ENCODE peak calls at places on chromosomes 4 and X, in seven cellular contexts. Y is Calu3; S is tibial nerve; B is gastrocnemius medialis; N is neural progenitor cell; Z is suprapubic skin; J is CD4-positive, alpha-beta T cell. D is an unnamed sample.

GRCh38 chrX:103704863-103705262 is 5.8 kb upstream of the TMEM31 start:
- DNase-seq in N (no peak), Y (no peak), B (no peak), J (no peak), Z (no peak), S (no peak), D (no peak)

GRCh38 chr4:108466936-108467902 is 153.2 kb upstream of the RPL34 start:
- DNase-seq in B (no peak), Y (no peak), Z (no peak), J (no peak), N (no peak), S (no peak), D (no peak)

GRCh38 chr4:86472377-86473019 is 112.6 kb upstream of the MAPK10 start:
- DNase-seq in S (no peak), B (no peak), N (no peak), Y (no peak), Z (no peak), J (no peak), D (no peak)

GRCh38 chr4:26459756-26460530 is 30.3 kb downstream of the CCKAR start:
- DNase-seq in S (no peak), B (no peak), Y (no peak), N (no peak), J (no peak), Z (no peak), D (no peak)

GRCh38 chr4:177356191-177356590 is 46.5 kb downstream of the NEIL3 start:
- DNase-seq in Z (no peak), S (no peak), B (no peak), J (no peak), N (no peak), Y (no peak), D (no peak)

GRCh38 chrX:147920161-147920666 is 8.5 kb downstream of the FMR1 start:
- DNase-seq in J (no peak), N (no peak), Z (no peak), S (no peak), B (no peak), Y (no peak), D (no peak)

GRCh38 chrX:129634541-129634940 is 20.2 kb downstream of the APLN start:
- DNase-seq in B (no peak), S (no peak), J (no peak), N (peak; percentile 68), Z (no peak), Y (no peak), D (no peak)

GRCh38 chr4:61204353-61204752 is 4.2 kb downstream of the ADGRL3 start:
- DNase-seq in Y (no peak), Z (no peak), N (peak; percentile 74), J (no peak), S (no peak), B (no peak), D (no peak)

GRCh38 chr4:145189981-145190380 is 9.6 kb upstream of the OTUD4 start:
- DNase-seq in Y (no peak), Z (no peak), S (no peak), J (no peak), B (no peak), N (no peak), D (no peak)

GRCh38 chrX:34559325-34559724 is 97.8 kb downstream of the TMEM47 start:
- DNase-seq in S (no peak), B (no peak), Z (no peak), J (no peak), Y (no peak), N (no peak), D (no peak)

DNA sequence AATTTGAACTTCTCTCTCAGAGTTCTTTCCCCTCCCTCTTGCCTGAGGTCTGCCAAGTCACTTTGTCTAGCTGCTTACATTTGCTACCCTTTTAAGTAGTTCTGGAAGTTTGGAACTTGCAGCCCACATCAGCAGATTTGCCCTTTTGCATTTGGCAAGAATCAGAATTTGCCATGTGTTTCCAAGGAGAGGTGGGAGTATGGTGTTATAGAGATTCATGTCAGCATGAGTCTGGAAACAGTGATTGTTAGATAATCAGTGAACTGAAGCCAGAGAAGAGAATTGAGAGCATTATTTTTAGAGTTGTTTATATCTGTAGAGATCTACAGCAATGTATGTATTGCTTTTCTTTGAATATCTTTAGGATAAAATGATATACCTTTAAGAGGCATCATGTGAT is 52.1 kb downstream of the KLHL34 start:
- DNase-seq in B (no peak), Z (no peak), J (no peak), N (no peak), S (no peak), Y (no peak), D (no peak)
- TF ChIP-seq CTCF in B (no peak), Z (no peak), J (no peak), N (no peak), S (no peak), Y (no peak), D (no peak)

GRCh38 chr4:95044204-95044848 is 286.6 kb downstream of the BMPR1B start:
- DNase-seq in N (peak; percentile 56), Z (no peak), J (no peak), Y (no peak), B (no peak), S (no peak), D (no peak)
- TF ChIP-seq CTCF in N (no peak), Z (no peak), J (no peak), Y (no peak), B (no peak), S (no peak), D (no peak)

DNA sequence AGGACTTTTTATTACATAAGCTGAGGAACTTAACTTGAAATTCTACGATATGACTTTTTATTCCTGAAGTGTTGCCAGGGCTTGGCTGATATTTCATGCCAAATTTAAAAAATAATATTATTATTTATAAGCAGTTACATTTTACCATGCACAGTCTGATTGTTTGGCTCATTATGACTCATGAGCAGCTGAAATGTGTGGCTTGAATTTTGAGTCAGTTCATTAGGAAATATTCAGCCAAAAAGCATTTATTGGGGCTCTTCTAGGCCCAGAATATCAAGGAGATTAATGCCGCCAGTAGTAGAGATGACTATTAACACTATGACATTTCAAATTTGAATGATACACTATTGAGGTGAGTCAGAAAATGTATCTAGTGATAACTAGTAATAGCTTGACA is 128.9 kb upstream of the LIMCH1 start:
- DNase-seq in J (no peak), B (no peak), Z (no peak), Y (no peak), N (no peak), S (no peak), D (no peak)
- TF ChIP-seq CTCF in J (no peak), B (no peak), Z (no peak), Y (no peak), N (no peak), S (no peak), D (no peak)

GRCh38 chr4:121370729-121371325 is 10.0 kb downstream of the QRFPR start:
- DNase-seq in S (peak; percentile 45), Y (peak; percentile 55), N (peak; percentile 16), Z (no peak), B (no peak), J (no peak), D (no peak)
- TF ChIP-seq CTCF in S (peak; percentile 45), Y (peak; percentile 23), N (peak; percentile 75), Z (no peak), B (no peak), J (peak; percentile 64), D (peak; percentile 77)

GRCh38 chrX:6363193-6363592 is 134.5 kb upstream of the NLGN4X start:
- DNase-seq in B (no peak), S (no peak), Z (no peak), N (no peak), Y (no peak), J (no peak), D (no peak)
- TF ChIP-seq CTCF in B (no peak), S (no peak), Z (no peak), N (peak; percentile 41), Y (no peak), J (no peak), D (no peak)